ENCODE peak calls at places on chromosomes 7 and 10, in ten cellular contexts. N is brain microvascular endothelial cell, Z is lung, M is heart right ventricle, Q is spleen, E is upper lobe of right lung, S is uterus, P is ascending aorta, L is tibial artery, F is GM23338. Y is an unnamed sample. For H3K27me3, the result is how much of the 10 kb centered on the place peaks cover.

GRCh38 chr10:132239126-132240031 is 52.6 kb downstream of the DPYSL4 start:
- DNase-seq in N (no peak), L (no peak), P (no peak), F (no peak), Q (no peak), E (no peak), S (no peak), M (peak), Z (no peak), Y (no peak)

GRCh38 chr7:28239823-28240204 is 59.2 kb upstream of the JAZF1 start:
- DNase-seq in S (no peak), P (no peak), F (no peak), Z (no peak), L (no peak), M (no peak), E (no peak), Q (no peak), N (no peak), Y (no peak)

GRCh38 chr7:34066968-34067367 is 161.6 kb downstream of the BMPER start:
- DNase-seq in Q (no peak), L (no peak), M (no peak), F (peak), E (no peak), Z (no peak), P (no peak), S (no peak), N (no peak), Y (no peak)

GRCh38 chr7:26704786-26705185 is 159.6 kb downstream of the SKAP2 start:
- DNase-seq in F (no peak), P (no peak), M (no peak), S (no peak), L (no peak), Q (no peak), Z (no peak), E (no peak), N (no peak), Y (no peak)

GRCh38 chr7:48089415-48089975 is 430 bp downstream of the UPP1 start:
- DNase-seq in S (no peak), E (peak), Z (peak), F (peak), L (peak), M (no peak), N (no peak), P (peak), Q (no peak), Y (peak)

GRCh38 chr7:116420003-116420402 is 79.5 kb upstream of the CAV2 start:
- DNase-seq in L (no peak), S (no peak), Q (no peak), P (no peak), E (no peak), Z (no peak), F (no peak), N (no peak), M (no peak), Y (no peak)

GRCh38 chr10:14879055-14879800 is 562 bp downstream of the SUV39H2 start:
- DNase-seq in P (no peak), M (peak), S (no peak), N (no peak), Z (peak), L (peak), Q (no peak), E (no peak), F (peak), Y (no peak)

GRCh38 chr7:57769131-57769530 is 319.2 kb downstream of the ZNF716 start:
- DNase-seq in Q (no peak), M (no peak), P (no peak), E (no peak), N (no peak), L (no peak), F (no peak), S (no peak), Z (no peak), Y (no peak)

GRCh38 chr10:112984756-112985155 is 34.7 kb downstream of the TCF7L2 start:
- DNase-seq in E (no peak), N (no peak), Z (no peak), F (no peak), L (no peak), M (no peak), S (no peak), Q (no peak), P (no peak), Y (no peak)

GRCh38 chr10:44468965-44469364 is 84.1 kb upstream of the CXCL12 start:
- DNase-seq in N (no peak), E (no peak), Q (no peak), M (no peak), Z (no peak), P (no peak), F (no peak), L (no peak), S (no peak), Y (no peak)

GRCh38 chr7:132943645-132944044 is 138.2 kb downstream of the CHCHD3 start:
- DNase-seq in Z (no peak), F (no peak), M (no peak), L (no peak), N (no peak), S (no peak), Q (no peak), E (no peak), P (no peak), Y (no peak)

GRCh38 chr7:46784746-46785145 is 797.2 kb downstream of the TNS3 start:
- DNase-seq in S (no peak), P (no peak), M (no peak), L (no peak), Z (no peak), F (no peak), Q (no peak), E (no peak), N (peak), Y (no peak)

GRCh38 chr7:47648301-47648900 is 66.5 kb upstream of the TNS3 start:
- DNase-seq in Z (no peak), P (no peak), L (no peak), S (no peak), F (no peak), M (no peak), E (no peak), N (peak), Q (no peak), Y (no peak)

GRCh38 chr7:95986136-95986535 is 213.8 kb downstream of the DYNC1I1 start:
- DNase-seq in S (no peak), Z (no peak), L (no peak), F (no peak), N (no peak), Q (no peak), E (no peak), M (no peak), P (no peak), Y (no peak)

GRCh38 chr10:116306847-116307246 is 17.4 kb upstream of the CCDC172 start:
- DNase-seq in F (no peak), E (no peak), Z (no peak), Q (no peak), M (no peak), S (no peak), P (no peak), L (no peak), N (no peak), Y (no peak)

GRCh38 chr10:5873515-5873995 is 16.1 kb downstream of the ANKRD16 start:
- DNase-seq in Z (peak), P (peak), S (peak), M (peak), Q (no peak), E (no peak), N (peak), L (peak), F (peak), Y (peak)

GRCh38 chr7:44977956-44978355 is 859 bp downstream of the MYO1G start:
- DNase-seq in F (no peak), L (no peak), M (no peak), N (no peak), P (no peak), Q (peak), Z (no peak), S (no peak), E (no peak), Y (no peak)

GRCh38 chr10:21355591-21356011 is 169.9 kb downstream of the SKIDA1 start:
- DNase-seq in F (no peak), M (no peak), L (no peak), N (no peak), E (no peak), Z (no peak), Q (no peak), P (no peak), S (no peak), Y (no peak)

GRCh38 chr10:43665054-43665453 is 16.4 kb upstream of the ZNF32 start:
- DNase-seq in N (no peak), Q (no peak), F (no peak), Z (no peak), M (no peak), P (no peak), L (no peak), E (no peak), S (no peak), Y (no peak)

GRCh38 chr7:138918176-138918575 is 63.0 kb downstream of the KIAA1549 start:
- DNase-seq in E (no peak), L (no peak), Q (no peak), F (no peak), P (no peak), M (no peak), Z (no peak), N (no peak), S (no peak), Y (no peak)

GRCh38 chr7:111168182-111168581 is 77.3 kb downstream of the LRRN3 start:
- DNase-seq in P (no peak), Z (no peak), L (no peak), E (no peak), M (no peak), S (no peak), F (no peak), Q (no peak), N (peak), Y (no peak)

GRCh38 chr7:4667776-4668509 is 14.2 kb upstream of the FOXK1 start:
- DNase-seq in F (peak), M (no peak), L (no peak), P (no peak), Q (no peak), E (no peak), Z (no peak), N (peak), S (no peak), Y (no peak)

GRCh38 chr10:91758303-91759146 is 39.7 kb upstream of the TNKS2 start:
- DNase-seq in P (no peak), L (no peak), E (no peak), S (no peak), F (peak), Q (no peak), Z (no peak), M (no peak), N (no peak), Y (no peak)

GRCh38 chr10:93440591-93441012 is 41.5 kb downstream of the MYOF start:
- DNase-seq in Q (no peak), S (no peak), M (no peak), F (no peak), E (no peak), Z (no peak), L (no peak), P (peak), N (no peak), Y (no peak)

GRCh38 chr7:15457959-15458955 is 103.6 kb downstream of the AGMO start:
- DNase-seq in F (no peak), M (no peak), S (no peak), Q (no peak), E (no peak), P (no peak), L (no peak), N (no peak), Z (no peak), Y (no peak)

GRCh38 chr10:110076559-110077318 is 69.0 kb downstream of the ADD3 start:
- DNase-seq in S (peak), N (peak), Z (peak), L (peak), F (no peak), M (peak), E (no peak), Q (no peak), P (peak), Y (no peak)

GRCh38 chr10:70035531-70035930 is 17.1 kb upstream of the MACROH2A2 start:
- DNase-seq in L (no peak), Q (no peak), S (no peak), F (no peak), N (no peak), P (no peak), E (no peak), Z (no peak), M (no peak), Y (no peak)

GRCh38 chr7:155972651-155973349 is 160.5 kb upstream of the SHH start:
- DNase-seq in Q (peak), Z (no peak), S (no peak), F (no peak), M (no peak), N (no peak), E (no peak), P (peak), L (peak), Y (no peak)

GRCh38 chr7:96299496-96299895 is 22.4 kb downstream of the SLC25A13 start:
- DNase-seq in N (no peak), P (no peak), M (no peak), Q (no peak), Z (no peak), S (no peak), L (no peak), E (no peak), F (no peak), Y (no peak)

GRCh38 chr10:79490400-79491081 is 21.8 kb upstream of the EIF5AL1 start:
- DNase-seq in M (peak), F (no peak), L (no peak), N (no peak), S (peak), Z (no peak), P (no peak), E (no peak), Q (no peak), Y (peak)

GRCh38 chr10:33238643-33239042 is 95.8 kb downstream of the NRP1 start:
- DNase-seq in P (no peak), S (no peak), Z (no peak), F (no peak), E (no peak), L (no peak), Q (no peak), N (peak), M (no peak), Y (no peak)

GRCh38 chr7:70143089-70144044 is 545.1 kb downstream of the AUTS2 start:
- DNase-seq in L (no peak), N (no peak), M (no peak), E (no peak), F (no peak), S (no peak), Z (no peak), Q (no peak), P (no peak), Y (no peak)

GRCh38 chr10:112963835-112964234 is 13.8 kb downstream of the TCF7L2 start:
- DNase-seq in L (no peak), M (no peak), E (no peak), N (peak), S (no peak), F (no peak), P (no peak), Q (no peak), Z (no peak), Y (no peak)

GRCh38 chr10:131817866-131818509 is 82.8 kb upstream of the PPP2R2D start:
- DNase-seq in Q (no peak), S (no peak), N (no peak), Z (no peak), L (no peak), F (no peak), E (no peak), M (no peak), P (peak), Y (no peak)

GRCh38 chr7:44796034-44796503 is 412 bp upstream of the PPIA start:
- DNase-seq in P (no peak), F (peak), Z (no peak), L (no peak), N (no peak), M (no peak), S (no peak), Q (no peak), E (no peak), Y (no peak)

GRCh38 chr10:102188298-102188940 is 36.2 kb downstream of the NOLC1 start:
- DNase-seq in N (no peak), Z (no peak), F (no peak), M (no peak), S (no peak), Q (no peak), E (no peak), P (no peak), L (no peak), Y (no peak)

DNA sequence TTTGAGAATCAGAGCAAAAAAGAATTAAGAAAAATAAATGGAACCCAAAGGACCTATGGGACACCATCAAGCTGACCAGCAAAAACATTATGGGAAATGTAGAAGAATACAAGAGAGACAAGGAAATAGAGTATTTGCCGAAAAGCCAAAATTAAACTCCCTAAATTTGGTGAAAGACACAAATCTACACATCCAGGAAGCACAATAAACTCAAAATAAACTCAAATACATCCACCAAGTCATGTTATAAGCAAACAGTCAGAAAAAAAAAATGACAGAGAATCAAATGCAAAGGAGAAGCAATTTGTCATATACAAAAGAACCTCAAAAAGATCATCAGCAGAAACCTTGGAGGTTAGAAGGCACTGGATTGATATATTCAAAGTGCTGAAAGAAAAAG is 105.4 kb downstream of the ZNF33B start:
- DNase-seq in S (no peak), Q (no peak), F (no peak), N (no peak), P (no peak), Z (no peak), E (no peak), M (no peak), L (no peak), Y (no peak)
- H3K4me3 ChIP-seq in S (no peak), Q (no peak), F (no peak), N (no peak), P (no peak), Z (no peak), E (no peak), M (no peak), L (no peak), Y (no peak)

GRCh38 chr7:107392811-107393210 is 77.0 kb upstream of the GPR22 start:
- DNase-seq in S (no peak), M (no peak), P (no peak), Z (no peak), E (no peak), Q (no peak), L (no peak), F (no peak), N (no peak), Y (no peak)

GRCh38 chr7:107396990-107397389 is 72.9 kb upstream of the GPR22 start:
- DNase-seq in E (no peak), S (no peak), P (no peak), Q (no peak), M (no peak), N (no peak), Z (no peak), L (no peak), F (no peak), Y (no peak)

GRCh38 chr7:107396081-107396480 is 73.8 kb upstream of the GPR22 start:
- DNase-seq in F (no peak), E (no peak), Z (no peak), N (no peak), L (no peak), P (no peak), S (no peak), Q (no peak), M (no peak), Y (no peak)

GRCh38 chr7:107394301-107394700 is 75.6 kb upstream of the GPR22 start:
- DNase-seq in N (no peak), E (no peak), Q (no peak), S (no peak), Z (no peak), F (no peak), L (no peak), P (no peak), M (no peak), Y (no peak)

DNA sequence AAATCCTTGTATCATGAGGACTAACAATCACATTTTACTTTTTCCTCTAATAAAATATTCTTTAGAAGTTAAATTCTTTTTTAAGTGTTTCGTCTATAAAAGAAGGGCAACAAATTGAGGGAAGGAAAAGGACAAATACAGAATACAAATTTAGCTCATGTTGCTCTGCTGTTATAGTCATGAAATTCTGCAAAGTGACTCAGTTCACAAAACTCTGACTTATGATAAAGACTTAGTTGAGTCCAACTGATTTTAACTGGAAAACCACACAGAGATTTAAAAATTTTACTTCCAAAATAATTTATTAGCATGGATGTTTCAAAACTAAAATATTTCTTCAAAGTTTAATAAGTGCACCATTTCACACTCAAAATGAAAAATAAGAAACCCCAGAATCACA is 75.0 kb upstream of the GPR22 start:
- DNase-seq in M (no peak), F (no peak), P (no peak), E (no peak), N (no peak), Z (no peak), S (no peak), L (no peak), Q (no peak), Y (no peak)
- H3K27ac ChIP-seq in M (no peak), F (no peak), P (peak), E (no peak), N (peak), Z (no peak), S (peak), L (peak), Q (no peak), Y (no peak)

GRCh38 chr7:129784437-129784782 is 168.3 kb downstream of the UBE2H start:
- DNase-seq in Q (peak), E (no peak), M (no peak), F (no peak), S (no peak), L (no peak), Z (no peak), P (no peak), N (no peak), Y (no peak)
- H3K27me3 ChIP-seq in Q (half or more), E (half or more), M (half or more), F (half or more), S (under half), L (half or more), Z (under half), P (half or more), N (half or more), Y (half or more)

DNA sequence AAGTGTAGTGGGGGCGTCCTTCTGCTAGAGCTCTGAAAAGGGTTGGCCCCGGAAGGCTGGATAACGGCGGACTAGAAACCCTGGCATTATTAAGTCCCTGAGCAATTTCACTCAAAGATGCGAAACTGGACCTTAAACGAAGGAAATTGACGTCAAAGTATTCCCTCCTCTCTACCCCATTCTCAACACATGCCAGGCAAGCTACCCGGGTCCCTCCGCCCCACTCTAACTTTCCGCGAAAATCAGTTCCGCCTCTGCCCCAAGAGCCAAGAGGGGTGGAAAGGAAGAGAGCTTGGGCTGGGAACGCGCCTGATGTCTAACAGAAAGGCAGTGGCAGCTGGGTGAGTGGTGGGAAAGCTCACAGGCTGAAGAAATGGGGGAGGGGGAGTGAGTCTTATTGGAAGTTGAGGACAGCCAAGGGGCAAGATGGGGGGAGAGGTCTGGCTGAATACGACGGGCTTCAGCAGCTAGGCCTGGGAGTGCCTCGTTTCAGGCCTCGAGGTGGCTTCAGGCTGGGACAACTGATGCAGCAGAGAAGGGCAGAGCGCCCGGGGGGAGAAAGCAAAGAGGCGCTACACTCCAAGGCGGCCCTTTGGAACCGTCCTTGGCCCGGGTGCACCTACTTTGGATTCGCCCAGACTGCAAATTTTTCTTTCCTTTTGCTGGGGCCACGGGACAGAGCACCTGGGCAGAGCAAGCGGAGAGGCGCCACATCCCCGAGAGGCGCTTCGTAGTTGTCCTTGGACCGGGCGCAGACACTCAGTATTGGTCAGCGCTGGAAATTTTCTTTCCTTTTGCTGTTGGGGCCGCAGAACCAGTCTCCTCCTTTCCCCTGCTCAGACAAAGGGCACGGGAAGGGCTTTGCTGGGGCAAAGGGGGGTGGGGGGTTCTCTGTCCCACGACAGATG is 2.0 kb upstream of the FEZF1 start:
- DNase-seq in M (no peak), S (no peak), L (no peak), Q (no peak), E (no peak), F (peak), P (no peak), N (no peak), Z (no peak), Y (no peak)
- H3K4me3 ChIP-seq in M (no peak), S (no peak), L (no peak), Q (peak), E (no peak), F (peak), P (peak), N (no peak), Z (no peak), Y (peak)

DNA sequence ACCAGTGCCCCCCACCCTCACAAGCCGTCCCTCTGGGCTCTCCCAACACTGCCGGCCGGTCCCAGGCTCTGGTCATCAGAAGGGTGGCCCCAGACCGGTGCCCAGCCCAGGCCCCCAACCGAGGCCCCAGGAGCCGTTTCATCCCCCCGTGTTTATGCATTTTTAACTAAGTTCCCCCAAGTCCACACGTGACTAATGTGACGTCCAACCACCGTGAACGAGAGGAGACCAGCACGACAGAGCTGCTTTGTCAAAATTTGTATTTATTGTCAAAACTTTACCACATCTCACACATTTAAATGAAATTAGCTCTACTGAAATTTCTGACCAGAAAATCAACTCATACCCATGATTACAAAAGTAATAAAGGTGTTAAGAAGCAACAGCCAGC is 8.6 kb downstream of the VENTX start:
- DNase-seq in N (no peak), Z (no peak), F (no peak), E (no peak), M (no peak), P (no peak), S (no peak), L (no peak), Q (no peak), Y (no peak)
- H3K27ac ChIP-seq in N (no peak), Z (no peak), F (no peak), E (no peak), M (no peak), P (no peak), S (no peak), L (no peak), Q (no peak), Y (no peak)

Y was measured in psoas muscle.